ENCODE peak calls at places on chromosomes 11 and 22, in ten cellular contexts. W, T, Q, H, V, F, O, S, L and X are unnamed samples.

GRCh38 chr22:39017596-39018365 is 3.1 kb upstream of the APOBEC3D start:
- DNase-seq in V (no peak), H (no peak), O (no peak), F (no peak), Q (no peak), L (no peak), S (no peak), T (no peak), W (no peak), X (no peak)

GRCh38 chr11:107397357-107397756 is 60.3 kb downstream of the CWF19L2 start:
- DNase-seq in W (peak; percentile 12), L (no peak), F (no peak), H (no peak), V (peak; percentile 16), O (peak; percentile 22), S (no peak), Q (no peak), T (no peak), X (no peak)

GRCh38 chr22:32066820-32067219 is 23.8 kb downstream of the SLC5A1 start:
- DNase-seq in H (no peak), F (no peak), Q (no peak), L (no peak), W (no peak), O (no peak), V (no peak), T (no peak), S (no peak), X (no peak)

GRCh38 chr11:29260939-29261705 is 755.7 kb downstream of the KCNA4 start:
- DNase-seq in Q (no peak), O (no peak), L (no peak), V (peak; percentile 86), F (no peak), H (no peak), W (peak; percentile 76), S (no peak), T (no peak), X (no peak)

GRCh38 chr11:11397043-11397415 is 44.0 kb upstream of the CSNK2A3 start:
- DNase-seq in S (no peak), L (no peak), V (no peak), H (no peak), F (no peak), Q (no peak), T (no peak), O (no peak), W (no peak), X (no peak)

GRCh38 chr11:91921974-91922373 is 302.6 kb upstream of the FAT3 start:
- DNase-seq in W (no peak), T (no peak), V (peak; percentile 11), S (no peak), H (no peak), L (no peak), Q (no peak), O (no peak), F (no peak), X (no peak)

GRCh38 chr11:65489061-65489705 is 9.7 kb upstream of the MALAT1 start:
- DNase-seq in Q (peak; percentile 57), V (peak; percentile 84), O (peak; percentile 34), H (no peak), T (peak; percentile 60), L (no peak), F (peak; percentile 86), W (no peak), S (peak; percentile 92), X (no peak)

GRCh38 chr11:72575533-72576170 is 98.6 kb downstream of the PDE2A start:
- DNase-seq in L (no peak), O (no peak), W (no peak), T (no peak), Q (no peak), F (no peak), V (no peak), S (peak; percentile 46), H (no peak), X (no peak)

DNA sequence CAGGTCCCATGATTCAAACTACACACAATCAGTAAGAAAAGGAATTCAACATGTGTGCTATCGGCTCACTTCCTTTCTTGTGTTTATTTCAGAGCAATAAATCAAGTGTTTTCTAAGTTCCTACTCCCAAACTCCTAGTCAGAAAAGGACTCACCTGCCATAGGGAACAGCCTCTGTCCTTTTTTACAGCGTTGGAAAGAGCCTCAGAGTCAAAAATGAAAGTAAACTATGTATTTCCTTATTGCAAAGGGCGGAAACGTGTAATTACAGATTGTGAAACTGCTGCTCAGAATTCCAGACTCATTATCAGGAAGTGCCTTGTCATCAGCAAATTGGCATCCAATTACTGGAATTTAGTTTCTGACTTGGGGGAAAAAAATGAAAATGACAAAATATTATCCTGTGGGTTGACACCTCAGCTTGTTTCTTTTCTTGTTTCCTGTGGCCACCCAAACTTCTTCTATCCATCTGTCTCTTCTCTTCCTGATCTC is at the start of gene CASP4:
- DNase-seq in T (peak; percentile 16), H (peak; percentile 18), W (peak; percentile 18), V (peak; percentile 18), F (peak; percentile 14), S (no peak), O (no peak), L (no peak), Q (no peak), X (no peak)
- H3K4me3 ChIP-seq in T (peak within 1 kb of the TSS; percentile 38), H (peak within 1 kb of the TSS; percentile 40), W (peak within 1 kb of the TSS; percentile 64), V (peak within 1 kb of the TSS; percentile 47), F (peak within 1 kb of the TSS; percentile 45), S (peak within 1 kb of the TSS; percentile 1), O (no peak within 1 kb of the TSS), L (peak within 1 kb of the TSS; percentile 40), Q (peak within 1 kb of the TSS; percentile 54), X (peak within 1 kb of the TSS; percentile 50)

DNA sequence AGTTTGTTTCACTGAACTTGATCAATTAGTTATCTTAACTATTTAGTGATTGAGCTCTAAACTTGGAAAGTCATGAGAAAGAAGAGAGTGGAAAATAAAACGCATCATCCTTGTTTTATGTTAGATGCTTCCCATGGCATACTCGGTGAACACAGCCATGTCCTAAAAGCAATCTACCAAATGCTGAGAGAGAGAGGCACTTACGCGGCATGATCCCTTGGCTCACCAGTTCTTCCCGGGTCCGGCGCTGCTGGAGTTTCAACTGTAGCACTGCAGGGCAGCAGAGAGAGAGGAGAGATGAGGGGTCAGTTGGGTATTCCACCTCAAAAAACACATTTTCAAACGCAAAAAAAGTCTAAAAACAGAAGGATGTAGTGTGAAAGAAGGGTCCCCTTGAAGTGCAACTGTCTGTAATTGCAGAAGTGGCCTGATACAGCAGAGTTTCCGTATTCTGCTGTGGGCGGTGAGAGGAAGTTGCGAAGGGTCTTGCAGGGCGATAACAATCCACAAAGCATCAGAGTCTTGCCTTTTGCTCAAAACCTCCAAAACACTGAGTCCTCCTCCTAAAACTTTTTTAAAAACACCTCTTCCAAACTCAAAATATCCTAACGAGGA is 92.7 kb downstream of the SGSM3 start:
- DNase-seq in H (no peak), S (no peak), W (no peak), O (peak; percentile 28), L (no peak), Q (no peak), V (no peak), T (peak; percentile 27), F (no peak), X (peak; percentile 71)
- TF ChIP-seq POLR2A in H (no peak), S (no peak), W (no peak), O (no peak), L (no peak), Q (no peak), V (no peak), T (peak; percentile 44), F (no peak), X (no peak)

GRCh38 chr11:126591966-126592489 is 236.5 kb downstream of the ST3GAL4 start:
- DNase-seq in H (no peak), T (no peak), Q (no peak), W (no peak), V (no peak), L (no peak), O (no peak), S (no peak), F (no peak), X (no peak)

GRCh38 chr11:126586303-126586627 is 230.8 kb downstream of the ST3GAL4 start:
- DNase-seq in S (no peak), V (no peak), O (no peak), F (no peak), H (no peak), L (no peak), W (no peak), T (no peak), Q (no peak), X (no peak)

GRCh38 chr11:126585388-126586302 is 230.2 kb downstream of the ST3GAL4 start:
- DNase-seq in S (peak; percentile 90), W (no peak), V (peak; percentile 65), O (no peak), Q (no peak), H (peak; percentile 81), F (peak; percentile 70), T (peak; percentile 22), L (peak; percentile 33), X (no peak)

GRCh38 chr11:126589492-126589803 is 234.0 kb downstream of the ST3GAL4 start:
- DNase-seq in T (no peak), W (no peak), V (no peak), F (no peak), L (no peak), S (no peak), Q (no peak), H (no peak), O (no peak), X (no peak)

DNA sequence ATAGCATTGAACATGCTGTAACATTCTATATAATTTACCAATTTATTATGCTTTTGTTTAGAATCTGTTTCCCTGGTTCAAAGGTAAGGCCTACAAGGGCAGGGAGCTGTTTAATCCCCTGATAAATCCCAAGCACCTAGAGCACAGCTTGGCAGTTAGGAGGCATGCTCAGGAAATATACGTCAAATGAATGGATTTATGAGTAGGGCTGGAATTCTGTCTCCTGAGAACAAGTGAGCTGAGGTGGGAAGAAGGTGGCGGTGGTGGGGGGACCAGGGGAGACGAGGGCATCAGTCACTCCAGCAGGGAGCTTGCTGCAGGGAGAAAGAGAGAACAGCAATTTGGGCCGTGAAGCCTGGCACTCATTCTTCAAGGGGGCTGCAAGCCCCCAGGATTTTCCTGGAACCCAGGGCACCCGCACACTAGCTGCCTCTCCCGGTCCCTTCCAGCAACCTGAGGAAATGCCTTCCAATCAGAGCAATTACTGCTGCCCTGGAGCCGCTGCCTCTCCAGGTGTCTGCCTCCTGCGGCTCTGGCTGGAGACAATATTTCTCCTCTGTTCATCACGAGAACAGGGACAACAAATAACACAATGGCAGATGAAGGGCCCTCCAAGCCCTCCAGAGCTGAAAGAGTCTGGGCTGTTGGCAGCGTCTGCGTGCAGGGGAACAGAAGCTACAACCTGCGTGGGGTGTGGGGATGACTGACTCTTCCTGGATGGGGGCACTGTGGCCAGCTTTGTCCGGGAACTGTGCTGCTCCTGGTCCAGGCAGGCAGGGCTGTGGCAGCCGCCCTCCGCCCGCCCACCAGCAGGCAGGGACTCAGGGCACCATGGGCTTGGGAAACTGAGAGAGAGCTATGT is 233.4 kb downstream of the ST3GAL4 start:
- DNase-seq in W (no peak), F (no peak), O (no peak), S (no peak), V (no peak), Q (no peak), H (no peak), L (no peak), T (no peak), X (no peak)
- H3K4me1 ChIP-seq in W (no peaks in the 10 kb centered on the region), F (no peaks in the 10 kb centered on the region), O (no peaks in the 10 kb centered on the region), S (peaks cover 12% of the 10 kb centered on the region), V (peaks cover 10% of the 10 kb centered on the region), Q (no peaks in the 10 kb centered on the region), H (peaks cover 15% of the 10 kb centered on the region), L (peaks cover 13% of the 10 kb centered on the region), T (no peaks in the 10 kb centered on the region), X (no peaks in the 10 kb centered on the region)

DNA sequence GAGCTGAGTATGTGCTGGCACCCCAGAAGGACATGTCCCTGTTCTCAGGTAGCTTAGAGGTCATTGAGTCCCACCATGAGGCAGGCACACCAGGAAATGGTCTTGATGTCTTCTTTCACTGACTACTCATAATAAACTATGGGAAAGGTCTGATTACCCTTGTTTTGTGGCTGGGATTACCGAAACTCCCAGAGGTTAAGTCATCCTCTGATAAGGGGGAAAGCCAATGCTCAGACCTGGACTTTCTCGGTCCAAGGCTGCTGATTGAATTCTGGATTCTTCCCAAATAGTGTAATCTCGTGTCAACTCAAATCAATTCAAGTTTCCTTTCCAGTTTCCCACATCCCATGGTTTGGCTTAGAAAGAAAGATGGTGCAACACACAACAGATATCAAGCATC is 3.7 kb upstream of the CD44 start:
- DNase-seq in Q (no peak), S (no peak), O (no peak), H (peak; percentile 21), L (no peak), V (no peak), T (no peak), F (no peak), W (no peak), X (no peak)
- H3K4me3 ChIP-seq in Q (no peak overlapping the region), S (no peak overlapping the region), O (no peak overlapping the region), H (no peak overlapping the region), L (no peak overlapping the region), V (no peak overlapping the region), T (no peak overlapping the region), F (no peak overlapping the region), W (no peak overlapping the region), X (no peak overlapping the region)